ENCODE peak calls at places on chromosome 1, in six cellular contexts. T is mucosa of descending colon; Q is IMR-90; I is colonic mucosa; N is mammary epithelial cell; P is effector memory CD4-positive, alpha-beta T cell. M is an unnamed sample.

GRCh38 chr1:42998381-42998780 is 39.7 kb upstream of the SLC2A1 start:
- DNase-seq in P (no peak), Q (peak; percentile 51), N (no peak), T (no peak), I (no peak), M (no peak)

GRCh38 chr1:19818324-19818723 is 3.2 kb upstream of the RNF186 start:
- DNase-seq in N (no peak), Q (no peak), I (no peak), T (no peak), P (no peak), M (no peak)

GRCh38 chr1:143748906-143749305 is 222.9 kb downstream of the FAM72C start:
- DNase-seq in N (no peak), I (no peak), P (no peak), Q (no peak), T (no peak), M (no peak)

GRCh38 chr1:162916407-162916806 is 55.4 kb upstream of the CCDC190 start:
- DNase-seq in P (no peak), Q (peak; percentile 86), N (peak; percentile 73), I (no peak), T (no peak), M (no peak)

GRCh38 chr1:84698718-84699117 is 8.5 kb upstream of the SSX2IP start:
- DNase-seq in Q (peak; percentile 93), I (no peak), N (peak; percentile 77), P (no peak), T (no peak), M (no peak)

GRCh38 chr1:89999208-89999607 is 4.3 kb downstream of the ZNF326 start:
- DNase-seq in I (no peak), Q (no peak), T (no peak), N (no peak), P (no peak), M (no peak)

GRCh38 chr1:190373705-190374336 is 103.8 kb downstream of the BRINP3 start:
- DNase-seq in I (no peak), P (no peak), T (no peak), Q (peak; percentile 38), N (peak; percentile 9), M (peak; percentile 6)

GRCh38 chr1:37676281-37677243 is 15.8 kb upstream of the CDCA8 start:
- DNase-seq in Q (no peak), N (no peak), T (no peak), P (no peak), I (no peak), M (no peak)

GRCh38 chr1:21861602-21862429 is 49.8 kb downstream of the LDLRAD2 start:
- DNase-seq in N (peak; percentile 57), I (no peak), Q (peak; percentile 78), P (no peak), T (no peak), M (no peak)

GRCh38 chr1:201540846-201541735 is 2.2 kb downstream of the NAV1 start:
- DNase-seq in P (no peak), I (no peak), Q (no peak), N (no peak), T (no peak), M (no peak)

GRCh38 chr1:33331444-33332356 is 10.8 kb upstream of the A3GALT2 start:
- DNase-seq in N (no peak), I (no peak), P (no peak), T (no peak), Q (peak; percentile 29), M (no peak)

GRCh38 chr1:34870395-34870794 is 10.8 kb upstream of the SMIM12 start:
- DNase-seq in P (no peak), N (no peak), T (no peak), I (no peak), Q (no peak), M (no peak)

GRCh38 chr1:64136296-64136695 is 67.1 kb upstream of the UBE2U start:
- DNase-seq in Q (no peak), N (no peak), P (no peak), I (no peak), T (no peak), M (no peak)

GRCh38 chr1:227299688-227300087 is 18.6 kb downstream of the CDC42BPA start:
- DNase-seq in I (no peak), Q (peak; percentile 59), T (no peak), P (no peak), N (no peak), M (no peak)

GRCh38 chr1:34178072-34178471 is 1.4 kb downstream of the C1orf94 start:
- DNase-seq in N (no peak), T (no peak), Q (no peak), P (no peak), I (no peak), M (no peak)

DNA sequence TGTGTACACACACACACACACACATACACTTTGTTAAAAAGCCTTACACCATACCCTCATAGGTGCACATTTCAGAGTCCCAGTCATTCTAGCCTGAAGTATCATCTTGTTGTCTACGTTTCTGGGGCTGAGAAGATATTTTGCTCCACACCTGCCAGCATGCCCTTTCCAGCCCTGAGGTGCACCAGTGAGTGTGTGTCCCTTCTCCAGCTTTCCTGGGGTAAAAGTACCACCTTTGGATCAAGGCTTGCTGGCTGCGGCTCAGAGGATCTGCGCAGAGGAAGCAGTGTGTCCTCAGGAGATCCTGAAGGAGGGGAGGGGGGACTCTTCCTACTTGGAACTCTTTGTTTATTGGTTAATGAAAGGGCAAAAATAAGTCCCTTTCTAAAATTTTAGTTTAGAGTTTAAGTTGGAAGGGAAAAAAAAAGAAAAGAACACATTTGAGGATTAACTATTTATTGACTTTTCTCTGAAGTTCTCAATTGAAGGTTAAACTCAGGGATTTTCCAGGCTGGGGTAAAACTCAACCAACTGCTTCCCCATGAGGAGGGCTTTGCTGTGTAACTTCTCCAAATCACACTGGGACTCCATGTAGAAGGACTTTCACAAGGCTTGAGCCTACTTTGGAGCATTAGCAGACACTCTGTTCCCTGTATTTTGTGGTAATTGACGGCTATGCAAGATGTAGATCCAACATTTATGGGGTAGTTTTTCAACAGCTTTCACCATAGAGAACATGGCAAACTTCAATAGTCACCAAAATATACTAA is 200.3 kb upstream of the SGIP1 start:
- DNase-seq in I (no peak), T (peak; percentile 43), P (no peak), N (no peak), Q (no peak), M (no peak)
- H3K4me1 ChIP-seq in I (no peaks in the 10 kb centered on the region), T (peaks cover 12% of the 10 kb centered on the region), P (peaks cover 37% of the 10 kb centered on the region), N (peaks cover 14% of the 10 kb centered on the region), Q (peaks cover 7% of the 10 kb centered on the region), M (no peaks in the 10 kb centered on the region)

DNA sequence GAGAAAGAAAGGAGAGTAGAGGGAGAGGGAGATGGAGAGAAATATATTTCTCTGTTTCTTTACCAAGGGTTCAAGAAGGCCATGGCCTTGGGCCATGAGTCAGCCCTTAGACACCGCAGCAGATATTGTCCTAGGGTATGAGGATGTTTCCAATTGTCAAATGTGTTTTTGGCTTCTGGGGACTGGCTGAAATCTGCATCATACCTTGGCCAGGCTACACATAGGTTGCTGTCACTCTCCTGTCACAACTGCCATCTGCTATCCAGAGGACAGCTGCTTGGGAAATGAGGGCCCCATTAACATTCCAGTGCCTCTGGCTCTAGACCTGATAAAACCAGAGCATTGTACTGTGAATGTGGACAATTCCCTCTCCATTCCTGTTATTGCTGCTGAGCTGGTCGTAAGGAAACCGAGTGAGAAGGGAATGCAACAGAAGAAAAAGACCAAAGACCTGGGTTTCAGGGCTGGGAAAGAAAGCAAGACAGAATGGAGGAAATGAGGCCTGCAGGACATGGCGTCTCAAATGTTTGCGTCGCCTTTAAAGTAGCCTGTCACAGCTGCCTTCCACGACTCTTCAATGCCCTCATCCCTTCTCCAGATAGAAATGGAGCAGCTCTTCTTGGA is 8.8 kb upstream of the PIGC start:
- DNase-seq in I (no peak), N (no peak), P (no peak), Q (no peak), T (no peak), M (peak; percentile 74)
- H3K4me1 ChIP-seq in I (peaks cover 6% of the 10 kb centered on the region), N (peaks cover 28% of the 10 kb centered on the region), P (peaks cover 7% of the 10 kb centered on the region), Q (peaks cover 10% of the 10 kb centered on the region), T (peaks cover 11% of the 10 kb centered on the region), M (peaks cover 64% of the 10 kb centered on the region)

GRCh38 chr1:26122988-26123973 is 11.7 kb downstream of the PDIK1L start:
- DNase-seq in T (no peak), N (peak; percentile 85), I (no peak), P (no peak), Q (peak; percentile 73), M (no peak)

GRCh38 chr1:26125382-26125781 is 13.8 kb downstream of the PDIK1L start:
- DNase-seq in I (no peak), Q (no peak), N (no peak), P (no peak), T (no peak), M (no peak)

GRCh38 chr1:26124433-26125318 is 13.1 kb downstream of the PDIK1L start:
- DNase-seq in P (no peak), Q (no peak), T (no peak), N (no peak), I (no peak), M (no peak)

GRCh38 chr1:26119892-26120608 is 8.4 kb downstream of the PDIK1L start:
- DNase-seq in Q (no peak), N (no peak), P (no peak), I (no peak), T (no peak), M (no peak)

GRCh38 chr1:26121854-26122773 is 10.5 kb downstream of the PDIK1L start:
- DNase-seq in P (no peak), Q (no peak), N (no peak), I (no peak), T (no peak), M (no peak)
- H3K4me1 ChIP-seq in P (peaks cover 9% of the 10 kb centered on the region), Q (no peaks in the 10 kb centered on the region), N (peaks cover 12% of the 10 kb centered on the region), I (no peaks in the 10 kb centered on the region), T (peaks cover 10% of the 10 kb centered on the region), M (peaks cover 9% of the 10 kb centered on the region)

GRCh38 chr1:235945775-235946565 is 79.3 kb upstream of the LYST start:
- DNase-seq in T (no peak), P (no peak), I (peak; percentile 17), N (no peak), Q (no peak), M (no peak)

GRCh38 chr1:235948774-235949427 is 82.2 kb upstream of the LYST start:
- DNase-seq in P (no peak), N (no peak), T (no peak), I (peak; percentile 6), Q (no peak), M (no peak)

GRCh38 chr1:235943581-235944114 is 76.9 kb upstream of the LYST start:
- DNase-seq in I (no peak), N (peak; percentile 92), Q (peak; percentile 100), T (no peak), P (no peak), M (no peak)

GRCh38 chr1:235947989-235948388 is 81.3 kb upstream of the LYST start:
- DNase-seq in Q (no peak), N (no peak), I (peak; percentile 4), T (no peak), P (no peak), M (no peak)

GRCh38 chr1:235946570-235946981 is 79.9 kb upstream of the LYST start:
- DNase-seq in P (no peak), Q (peak; percentile 90), T (no peak), I (peak; percentile 16), N (peak; percentile 45), M (no peak)
- H3K4me1 ChIP-seq in P (no peaks in the 10 kb centered on the region), Q (peaks cover 6% of the 10 kb centered on the region), T (no peaks in the 10 kb centered on the region), I (no peaks in the 10 kb centered on the region), N (peaks cover 32% of the 10 kb centered on the region), M (no peaks in the 10 kb centered on the region)

M was measured in Caco-2.